ENCODE peak calls at places on chromosomes 3 and 15, in nine cellular contexts. X is Daoy; Q is EH; D is cerebellar cortex; C is NCI-H1105 treated with DMSO at 0.1 percent for 48 hours; M is stimulated activated CD4-positive, alpha-beta T cell treated with anti-CD3 and anti-CD28 coated beads, Interleukin-4, amount 100 ng/mL, for 4 hours; Z is activated T-helper 9 cell treated with anti-CD3 and anti-CD28 coated beads, Interleukin-2, amount 50 U/mL, for 16 hours; I is posterior cingulate gyrus; L is AG04450. P is an unnamed sample.

GRCh38 chr3:33115024-33115768 is 1.4 kb downstream of the CRTAP start:
- DNase-seq in X (peak), Q (peak), D (peak), C (no peak), M (no peak), Z (no peak), I (peak), L (peak), P (peak)

GRCh38 chr15:78640840-78641733 is at the start of gene CHRNB4:
- DNase-seq in X (no peak), Q (peak), D (no peak), C (no peak), M (no peak), Z (no peak), I (no peak), L (no peak), P (no peak)

GRCh38 chr15:100926258-100926657 is 7.1 kb downstream of the LRRK1 start:
- DNase-seq in X (no peak), Q (no peak), D (no peak), C (no peak), M (no peak), Z (no peak), I (no peak), L (no peak), P (no peak)

GRCh38 chr3:55721716-55722484 is 234.8 kb upstream of the WNT5A start:
- DNase-seq in X (peak), Q (peak), D (no peak), C (no peak), M (no peak), Z (no peak), I (no peak), L (no peak), P (no peak)

GRCh38 chr15:60994842-60995495 is 234.1 kb downstream of the RORA start:
- DNase-seq in X (no peak), Q (no peak), D (peak), C (peak), M (no peak), Z (no peak), I (no peak), L (no peak), P (peak)

GRCh38 chr3:105846809-105847208 is 22.0 kb downstream of the CBLB start:
- DNase-seq in X (no peak), Q (no peak), D (no peak), C (no peak), M (no peak), Z (no peak), I (no peak), L (no peak), P (no peak)

GRCh38 chr15:50123861-50124556 is 5.0 kb upstream of the ATP8B4 start:
- DNase-seq in X (no peak), Q (no peak), D (no peak), C (no peak), M (no peak), Z (no peak), I (no peak), L (no peak), P (no peak)

GRCh38 chr3:63232764-63233396 is 45.2 kb upstream of the SYNPR start:
- DNase-seq in X (no peak), Q (no peak), D (peak), C (peak), M (no peak), Z (no peak), I (no peak), L (no peak), P (no peak)

GRCh38 chr3:54349231-54349647 is 226.9 kb downstream of the CACNA2D3 start:
- DNase-seq in X (peak), Q (peak), D (no peak), C (no peak), M (no peak), Z (no peak), I (no peak), L (no peak), P (no peak)

GRCh38 chr3:52086939-52087675 is 30.7 kb upstream of the DUSP7 start:
- DNase-seq in X (no peak), Q (peak), D (no peak), C (no peak), M (no peak), Z (no peak), I (no peak), L (no peak), P (no peak)

GRCh38 chr15:101050647-101051290 is 131.6 kb downstream of the LRRK1 start:
- DNase-seq in X (no peak), Q (no peak), D (no peak), C (no peak), M (no peak), Z (no peak), I (no peak), L (no peak), P (no peak)

GRCh38 chr15:85312925-85313324 is 67.5 kb upstream of the AKAP13 start:
- DNase-seq in X (peak), Q (peak), D (peak), C (no peak), M (no peak), Z (no peak), I (no peak), L (no peak), P (no peak)

GRCh38 chr3:166282931-166283330 is 445.7 kb upstream of the BCHE start:
- DNase-seq in X (no peak), Q (no peak), D (no peak), C (no peak), M (no peak), Z (no peak), I (no peak), L (no peak), P (no peak)

GRCh38 chr3:155815030-155815429 is 9.0 kb upstream of the C3orf33 start:
- DNase-seq in X (no peak), Q (no peak), D (no peak), C (no peak), M (no peak), Z (no peak), I (no peak), L (no peak), P (no peak)

GRCh38 chr3:176950743-176951142 is 246.5 kb downstream of the TBL1XR1 start:
- DNase-seq in X (peak), Q (peak), D (no peak), C (no peak), M (no peak), Z (no peak), I (no peak), L (no peak), P (no peak)

GRCh38 chr15:58734859-58735258 is 14.6 kb downstream of the ADAM10 start:
- DNase-seq in X (no peak), Q (no peak), D (no peak), C (no peak), M (no peak), Z (no peak), I (no peak), L (no peak), P (no peak)

GRCh38 chr3:42036483-42036823 is 54.7 kb upstream of the TRAK1 start:
- DNase-seq in X (peak), Q (peak), D (no peak), C (no peak), M (no peak), Z (no peak), I (no peak), L (peak), P (no peak)

GRCh38 chr15:62406268-62406667 is 241.2 kb upstream of the C2CD4B start:
- DNase-seq in X (no peak), Q (peak), D (no peak), C (no peak), M (no peak), Z (no peak), I (no peak), L (no peak), P (no peak)

GRCh38 chr3:63673111-63673510 is 20.6 kb downstream of the SNTN start:
- DNase-seq in X (no peak), Q (no peak), D (no peak), C (no peak), M (no peak), Z (no peak), I (no peak), L (no peak), P (no peak)

GRCh38 chr3:172746476-172746875 is 4.0 kb upstream of the ECT2 start:
- DNase-seq in X (no peak), Q (peak), D (no peak), C (no peak), M (no peak), Z (no peak), I (no peak), L (no peak), P (no peak)

GRCh38 chr3:124032351-124032880 is 40.5 kb upstream of the ROPN1 start:
- DNase-seq in X (peak), Q (peak), D (peak), C (no peak), M (no peak), Z (no peak), I (peak), L (no peak), P (peak)

GRCh38 chr3:107082527-107082926 is 294.7 kb upstream of the CCDC54 start:
- DNase-seq in X (no peak), Q (peak), D (no peak), C (no peak), M (no peak), Z (no peak), I (no peak), L (no peak), P (no peak)

GRCh38 chr3:48564022-48564421 is 441 bp upstream of the UCN2 start:
- DNase-seq in X (peak), Q (peak), D (no peak), C (no peak), M (no peak), Z (no peak), I (peak), L (no peak), P (no peak)

GRCh38 chr3:196604548-196604947 is 34.9 kb upstream of the NRROS start:
- DNase-seq in X (no peak), Q (no peak), D (no peak), C (no peak), M (peak), Z (peak), I (no peak), L (no peak), P (no peak)

GRCh38 chr3:28556195-28556594 is 207.6 kb upstream of the AZI2 start:
- DNase-seq in X (no peak), Q (no peak), D (no peak), C (no peak), M (no peak), Z (no peak), I (no peak), L (no peak), P (no peak)

GRCh38 chr15:59531066-59531465 is 80.5 kb upstream of the GCNT3 start:
- DNase-seq in X (no peak), Q (no peak), D (no peak), C (no peak), M (no peak), Z (no peak), I (no peak), L (no peak), P (no peak)

GRCh38 chr3:128969993-128970740 is 23.7 kb downstream of the CFAP92 start:
- DNase-seq in X (peak), Q (peak), D (peak), C (peak), M (peak), Z (peak), I (peak), L (no peak), P (peak)

GRCh38 chr3:168545591-168545990 is 449.9 kb upstream of the GOLIM4 start:
- DNase-seq in X (peak), Q (no peak), D (no peak), C (no peak), M (no peak), Z (no peak), I (no peak), L (no peak), P (no peak)

GRCh38 chr3:190333961-190334360 is 11.7 kb upstream of the CLDN1 start:
- DNase-seq in X (no peak), Q (no peak), D (no peak), C (no peak), M (no peak), Z (no peak), I (no peak), L (no peak), P (no peak)

GRCh38 chr15:50675524-50676144 is 11.0 kb downstream of the TRPM7 start:
- DNase-seq in X (no peak), Q (peak), D (peak), C (peak), M (no peak), Z (no peak), I (no peak), L (no peak), P (no peak)

P was measured in COR-L47.